ENCODE peak calls at places on chromosomes 1 and 21, in six cellular contexts. F is ureter; O is head of caudate nucleus; Q is activated CD8-positive, alpha-beta memory T cell treated with anti-CD3 and anti-CD28 coated beads, Interleukin-2, amount 50 U/mL, for 4 hours; E is hepatocyte; V is Caco-2. T is an unnamed sample.

GRCh38 chr21:44742418-44743153 is 31.2 kb upstream of the TSPEAR start:
- DNase-seq in F (no peak), O (no peak), Q (no peak), E (no peak), V (no peak), T (peak; percentile 38)

GRCh38 chr1:80218112-80218511 is 1211.6 kb upstream of the ADGRL4 start:
- DNase-seq in F (no peak), O (no peak), Q (no peak), E (peak; percentile 69), V (no peak), T (peak; percentile 34)

GRCh38 chr1:200258447-200259375 is 151.1 kb downstream of the ZNF281 start:
- DNase-seq in F (no peak), O (no peak), Q (no peak), E (no peak), V (no peak), T (peak; percentile 23)

GRCh38 chr21:29279531-29279930 is 19.2 kb upstream of the BACH1 start:
- DNase-seq in F (no peak), O (no peak), Q (no peak), E (no peak), V (no peak), T (no peak)

GRCh38 chr1:181028241-181029014 is 5.4 kb upstream of the MR1 start:
- DNase-seq in F (no peak), O (no peak), Q (no peak), E (no peak), V (no peak), T (no peak)

GRCh38 chr1:48757363-48757762 is 19.3 kb downstream of the BEND5 start:
- DNase-seq in F (no peak), O (no peak), Q (no peak), E (no peak), V (no peak), T (no peak)

GRCh38 chr1:155219592-155220031 is 11.1 kb downstream of the MTX1 start:
- DNase-seq in F (no peak), O (peak; percentile 61), Q (no peak), E (peak; percentile 50), V (no peak), T (peak; percentile 38)

GRCh38 chr21:45365608-45366241 is 39.2 kb upstream of the COL18A1 start:
- DNase-seq in F (no peak), O (no peak), Q (no peak), E (peak; percentile 48), V (peak; percentile 89), T (no peak)

GRCh38 chr1:85660541-85660940 is 47.7 kb downstream of the ZNHIT6 start:
- DNase-seq in F (no peak), O (no peak), Q (no peak), E (no peak), V (no peak), T (no peak)

GRCh38 chr1:26468911-26469310 is 3.3 kb upstream of the HMGN2 start:
- DNase-seq in F (peak; percentile 46), O (no peak), Q (no peak), E (no peak), V (no peak), T (peak; percentile 12)

GRCh38 chr1:202101182-202101581 is 21.5 kb upstream of the GPR37L1 start:
- DNase-seq in F (no peak), O (no peak), Q (no peak), E (no peak), V (no peak), T (peak; percentile 36)

GRCh38 chr1:202286622-202287097 is 55.1 kb downstream of the UBE2T start:
- DNase-seq in F (peak; percentile 68), O (no peak), Q (no peak), E (no peak), V (no peak), T (peak; percentile 17)